ENCODE peak calls at places on chromosomes 1 and 21, in nine cellular contexts. One of them, this sample, is unnamed.

GRCh38 chr1:70427976-70428375 is 16.9 kb downstream of the CTH start:
- DNase-seq in amniotic stem cell: no peak
- DNase-seq in epithelial cell of esophagus: peak; percentile 30
- DNase-seq in effector CD8-positive, alpha-beta T cell: no peak
- DNase-seq in NCI-H1105 treated with DMSO at 0.1 percent for 48 hours: no peak
- DNase-seq in activated CD8-positive, alpha-beta memory T cell treated with anti-CD3 and anti-CD28 coated beads, Interleukin-2, amount 10 ng/mL, durations not matched to agents 7 days and 5 days: no peak
- DNase-seq in sigmoid colon: no peak
- DNase-seq in HT1080: no peak
- DNase-seq in GM04503: no peak
- DNase-seq in this sample: no peak

GRCh38 chr1:206578115-206578935 is 33.9 kb downstream of the EIF2D start:
- DNase-seq in amniotic stem cell: no peak
- DNase-seq in epithelial cell of esophagus: peak; percentile 80
- DNase-seq in effector CD8-positive, alpha-beta T cell: no peak
- DNase-seq in NCI-H1105 treated with DMSO at 0.1 percent for 48 hours: no peak
- DNase-seq in activated CD8-positive, alpha-beta memory T cell treated with anti-CD3 and anti-CD28 coated beads, Interleukin-2, amount 10 ng/mL, durations not matched to agents 7 days and 5 days: no peak
- DNase-seq in sigmoid colon: no peak
- DNase-seq in HT1080: peak; percentile 25
- DNase-seq in GM04503: no peak
- DNase-seq in this sample: no peak

GRCh38 chr21:44401386-44402160 is 48.2 kb downstream of the TRPM2 start:
- DNase-seq in amniotic stem cell: no peak
- DNase-seq in epithelial cell of esophagus: no peak
- DNase-seq in effector CD8-positive, alpha-beta T cell: no peak
- DNase-seq in NCI-H1105 treated with DMSO at 0.1 percent for 48 hours: no peak
- DNase-seq in activated CD8-positive, alpha-beta memory T cell treated with anti-CD3 and anti-CD28 coated beads, Interleukin-2, amount 10 ng/mL, durations not matched to agents 7 days and 5 days: peak; percentile 30
- DNase-seq in sigmoid colon: no peak
- DNase-seq in HT1080: no peak
- DNase-seq in GM04503: no peak
- DNase-seq in this sample: no peak

GRCh38 chr21:45130324-45130774 is 56.0 kb downstream of the ADARB1 start:
- DNase-seq in amniotic stem cell: no peak
- DNase-seq in epithelial cell of esophagus: peak; percentile 71
- DNase-seq in effector CD8-positive, alpha-beta T cell: no peak
- DNase-seq in NCI-H1105 treated with DMSO at 0.1 percent for 48 hours: no peak
- DNase-seq in activated CD8-positive, alpha-beta memory T cell treated with anti-CD3 and anti-CD28 coated beads, Interleukin-2, amount 10 ng/mL, durations not matched to agents 7 days and 5 days: no peak
- DNase-seq in sigmoid colon: peak; percentile 85
- DNase-seq in HT1080: peak; percentile 77
- DNase-seq in GM04503: peak; percentile 55
- DNase-seq in this sample: peak; percentile 47

GRCh38 chr21:46003575-46004007 is 22.0 kb downstream of the COL6A1 start:
- DNase-seq in amniotic stem cell: no peak
- DNase-seq in epithelial cell of esophagus: no peak
- DNase-seq in effector CD8-positive, alpha-beta T cell: no peak
- DNase-seq in NCI-H1105 treated with DMSO at 0.1 percent for 48 hours: no peak
- DNase-seq in activated CD8-positive, alpha-beta memory T cell treated with anti-CD3 and anti-CD28 coated beads, Interleukin-2, amount 10 ng/mL, durations not matched to agents 7 days and 5 days: no peak
- DNase-seq in sigmoid colon: peak; percentile 68
- DNase-seq in HT1080: no peak
- DNase-seq in GM04503: no peak
- DNase-seq in this sample: no peak

GRCh38 chr1:100219457-100219856 is 30.2 kb downstream of the DBT start:
- DNase-seq in amniotic stem cell: no peak
- DNase-seq in epithelial cell of esophagus: no peak
- DNase-seq in effector CD8-positive, alpha-beta T cell: no peak
- DNase-seq in NCI-H1105 treated with DMSO at 0.1 percent for 48 hours: no peak
- DNase-seq in activated CD8-positive, alpha-beta memory T cell treated with anti-CD3 and anti-CD28 coated beads, Interleukin-2, amount 10 ng/mL, durations not matched to agents 7 days and 5 days: no peak
- DNase-seq in sigmoid colon: no peak
- DNase-seq in HT1080: no peak
- DNase-seq in GM04503: no peak
- DNase-seq in this sample: no peak

GRCh38 chr1:40030528-40031135 is 9.9 kb upstream of the CAP1 start:
- DNase-seq in amniotic stem cell: no peak
- DNase-seq in epithelial cell of esophagus: peak; percentile 50
- DNase-seq in effector CD8-positive, alpha-beta T cell: no peak
- DNase-seq in NCI-H1105 treated with DMSO at 0.1 percent for 48 hours: no peak
- DNase-seq in activated CD8-positive, alpha-beta memory T cell treated with anti-CD3 and anti-CD28 coated beads, Interleukin-2, amount 10 ng/mL, durations not matched to agents 7 days and 5 days: no peak
- DNase-seq in sigmoid colon: no peak
- DNase-seq in HT1080: peak; percentile 64
- DNase-seq in GM04503: no peak
- DNase-seq in this sample: peak; percentile 61

GRCh38 chr1:215970406-215970805 is 403.3 kb downstream of the KCTD3 start:
- DNase-seq in amniotic stem cell: no peak
- DNase-seq in epithelial cell of esophagus: no peak
- DNase-seq in effector CD8-positive, alpha-beta T cell: no peak
- DNase-seq in NCI-H1105 treated with DMSO at 0.1 percent for 48 hours: no peak
- DNase-seq in activated CD8-positive, alpha-beta memory T cell treated with anti-CD3 and anti-CD28 coated beads, Interleukin-2, amount 10 ng/mL, durations not matched to agents 7 days and 5 days: no peak
- DNase-seq in sigmoid colon: no peak
- DNase-seq in HT1080: peak; percentile 5
- DNase-seq in GM04503: no peak
- DNase-seq in this sample: no peak

GRCh38 chr1:8217011-8217711 is 100.8 kb upstream of the SLC45A1 start:
- DNase-seq in amniotic stem cell: no peak
- DNase-seq in epithelial cell of esophagus: no peak
- DNase-seq in effector CD8-positive, alpha-beta T cell: no peak
- DNase-seq in NCI-H1105 treated with DMSO at 0.1 percent for 48 hours: no peak
- DNase-seq in activated CD8-positive, alpha-beta memory T cell treated with anti-CD3 and anti-CD28 coated beads, Interleukin-2, amount 10 ng/mL, durations not matched to agents 7 days and 5 days: no peak
- DNase-seq in sigmoid colon: peak; percentile 75
- DNase-seq in HT1080: no peak
- DNase-seq in GM04503: no peak
- DNase-seq in this sample: no peak

GRCh38 chr1:226738421-226738994 is 574 bp downstream of the ITPKB start:
- DNase-seq in amniotic stem cell: peak; percentile 2
- DNase-seq in epithelial cell of esophagus: peak; percentile 46
- DNase-seq in effector CD8-positive, alpha-beta T cell: no peak
- DNase-seq in NCI-H1105 treated with DMSO at 0.1 percent for 48 hours: peak; percentile 23
- DNase-seq in activated CD8-positive, alpha-beta memory T cell treated with anti-CD3 and anti-CD28 coated beads, Interleukin-2, amount 10 ng/mL, durations not matched to agents 7 days and 5 days: peak; percentile 63
- DNase-seq in sigmoid colon: no peak
- DNase-seq in HT1080: peak; percentile 43
- DNase-seq in GM04503: no peak
- DNase-seq in this sample: no peak

GRCh38 chr1:224615861-224616760 is at the start of gene CNIH3:
- DNase-seq in amniotic stem cell: no peak
- DNase-seq in epithelial cell of esophagus: peak; percentile 53
- DNase-seq in effector CD8-positive, alpha-beta T cell: no peak
- DNase-seq in NCI-H1105 treated with DMSO at 0.1 percent for 48 hours: peak; percentile 84
- DNase-seq in activated CD8-positive, alpha-beta memory T cell treated with anti-CD3 and anti-CD28 coated beads, Interleukin-2, amount 10 ng/mL, durations not matched to agents 7 days and 5 days: peak; percentile 57
- DNase-seq in sigmoid colon: no peak
- DNase-seq in HT1080: peak; percentile 95
- DNase-seq in GM04503: no peak
- DNase-seq in this sample: no peak

GRCh38 chr1:27394925-27395324 is 2.5 kb downstream of the GPR3 start:
- DNase-seq in amniotic stem cell: no peak
- DNase-seq in epithelial cell of esophagus: no peak
- DNase-seq in effector CD8-positive, alpha-beta T cell: no peak
- DNase-seq in NCI-H1105 treated with DMSO at 0.1 percent for 48 hours: no peak
- DNase-seq in activated CD8-positive, alpha-beta memory T cell treated with anti-CD3 and anti-CD28 coated beads, Interleukin-2, amount 10 ng/mL, durations not matched to agents 7 days and 5 days: no peak
- DNase-seq in sigmoid colon: no peak
- DNase-seq in HT1080: no peak
- DNase-seq in GM04503: no peak
- DNase-seq in this sample: no peak

GRCh38 chr1:192171123-192171522 is 12.9 kb downstream of the RGS18 start:
- DNase-seq in amniotic stem cell: no peak
- DNase-seq in epithelial cell of esophagus: peak; percentile 9
- DNase-seq in effector CD8-positive, alpha-beta T cell: no peak
- DNase-seq in NCI-H1105 treated with DMSO at 0.1 percent for 48 hours: no peak
- DNase-seq in activated CD8-positive, alpha-beta memory T cell treated with anti-CD3 and anti-CD28 coated beads, Interleukin-2, amount 10 ng/mL, durations not matched to agents 7 days and 5 days: no peak
- DNase-seq in sigmoid colon: no peak
- DNase-seq in HT1080: no peak
- DNase-seq in GM04503: no peak
- DNase-seq in this sample: no peak

GRCh38 chr1:15355968-15356621 is 53.6 kb upstream of the EFHD2 start:
- DNase-seq in amniotic stem cell: no peak
- DNase-seq in epithelial cell of esophagus: peak; percentile 25
- DNase-seq in effector CD8-positive, alpha-beta T cell: no peak
- DNase-seq in NCI-H1105 treated with DMSO at 0.1 percent for 48 hours: no peak
- DNase-seq in activated CD8-positive, alpha-beta memory T cell treated with anti-CD3 and anti-CD28 coated beads, Interleukin-2, amount 10 ng/mL, durations not matched to agents 7 days and 5 days: no peak
- DNase-seq in sigmoid colon: no peak
- DNase-seq in HT1080: peak; percentile 93
- DNase-seq in GM04503: peak; percentile 33
- DNase-seq in this sample: peak; percentile 51

This sample was measured in H4.